ENCODE peak calls at places on chromosome 10, in seven cellular contexts. I is adrenal gland, Z is RWPE1, Q is upper lobe of right lung, P is left ventricle myocardium inferior, N is OCI-LY7, A is colonic mucosa. O is an unnamed sample.

GRCh38 chr10:119242191-119242590 is 34.8 kb downstream of the GRK5 start:
- DNase-seq in Z (no peak), Q (no peak), N (no peak), I (no peak), A (no peak), P (no peak), O (no peak)

GRCh38 chr10:121455377-121455776 is 142.9 kb downstream of the FGFR2 start:
- DNase-seq in I (no peak), P (no peak), A (no peak), Z (no peak), Q (no peak), N (no peak), O (no peak)

GRCh38 chr10:29254123-29255046 is 34.5 kb upstream of the LYZL1 start:
- DNase-seq in Z (no peak), I (no peak), N (no peak), P (no peak), Q (no peak), A (no peak), O (no peak)

GRCh38 chr10:30371954-30372353 is 22.9 kb upstream of the MTPAP start:
- DNase-seq in Z (no peak), I (no peak), A (no peak), P (no peak), N (no peak), Q (no peak), O (no peak)

GRCh38 chr10:22986771-22987542 is 59.1 kb downstream of the ARMC3 start:
- DNase-seq in A (no peak), Z (peak), P (no peak), Q (no peak), N (peak), I (no peak), O (no peak)

GRCh38 chr10:85319150-85319549 is 990.8 kb downstream of the CCSER2 start:
- DNase-seq in Z (no peak), N (no peak), I (no peak), A (no peak), P (no peak), Q (no peak), O (no peak)

GRCh38 chr10:129784891-129785290 is 179.2 kb downstream of the EBF3 start:
- DNase-seq in Q (peak), Z (no peak), N (no peak), P (no peak), I (no peak), A (no peak), O (no peak)

GRCh38 chr10:26463986-26464385 is 25.8 kb downstream of the APBB1IP start:
- DNase-seq in A (no peak), Z (no peak), N (no peak), P (no peak), Q (no peak), I (no peak), O (no peak)

GRCh38 chr10:98898987-98899386 is 336.7 kb downstream of the HPSE2 start:
- DNase-seq in N (no peak), I (no peak), Z (no peak), P (no peak), A (no peak), Q (no peak), O (no peak)

DNA sequence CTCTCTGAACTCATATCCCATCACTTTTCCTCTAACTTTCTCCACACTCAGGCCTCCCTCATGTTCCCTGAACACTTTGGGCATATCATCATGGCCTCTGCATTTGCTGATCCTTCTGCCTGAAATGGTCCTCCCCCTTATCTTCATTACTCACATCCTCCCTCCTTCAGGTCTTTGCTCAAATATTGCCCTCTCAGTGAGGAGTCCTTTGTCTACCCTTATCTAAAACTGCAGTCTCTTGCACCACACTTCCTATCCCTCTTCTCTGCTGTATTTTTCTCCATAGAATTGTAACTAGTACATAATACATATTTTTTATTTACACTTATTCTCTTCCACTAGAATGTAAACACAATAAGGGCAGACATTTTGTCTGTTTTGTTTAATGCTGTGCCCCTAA is 41.7 kb downstream of the DNAJC1 start:
- DNase-seq in Q (no peak), N (no peak), I (no peak), A (no peak), P (no peak), Z (no peak), O (no peak)
- TF ChIP-seq CTCF in Q (no peak), N (no peak), I (no peak), A (no peak), P (no peak), Z (no peak), O (no peak)

GRCh38 chr10:70902659-70903261 is 14.4 kb upstream of the PCBD1 start:
- DNase-seq in P (no peak), A (no peak), Q (no peak), I (no peak), Z (no peak), N (no peak), O (no peak)

GRCh38 chr10:70901276-70901878 is 13.0 kb upstream of the PCBD1 start:
- DNase-seq in N (no peak), Z (no peak), P (no peak), I (no peak), A (no peak), Q (no peak), O (no peak)

GRCh38 chr10:70905071-70906021 is 17.0 kb upstream of the PCBD1 start:
- DNase-seq in P (no peak), I (no peak), A (no peak), Z (no peak), N (no peak), Q (peak), O (no peak)

GRCh38 chr10:70906031-70906804 is 17.9 kb upstream of the PCBD1 start:
- DNase-seq in P (no peak), A (no peak), Z (no peak), Q (peak), N (no peak), I (no peak), O (no peak)

GRCh38 chr10:70903262-70903921 is 15.0 kb upstream of the PCBD1 start:
- DNase-seq in I (peak), P (peak), Q (no peak), N (peak), Z (peak), A (peak), O (no peak)
- TF ChIP-seq CTCF in I (peak), P (peak), Q (peak), N (peak), Z (peak), A (peak), O (peak)

DNA sequence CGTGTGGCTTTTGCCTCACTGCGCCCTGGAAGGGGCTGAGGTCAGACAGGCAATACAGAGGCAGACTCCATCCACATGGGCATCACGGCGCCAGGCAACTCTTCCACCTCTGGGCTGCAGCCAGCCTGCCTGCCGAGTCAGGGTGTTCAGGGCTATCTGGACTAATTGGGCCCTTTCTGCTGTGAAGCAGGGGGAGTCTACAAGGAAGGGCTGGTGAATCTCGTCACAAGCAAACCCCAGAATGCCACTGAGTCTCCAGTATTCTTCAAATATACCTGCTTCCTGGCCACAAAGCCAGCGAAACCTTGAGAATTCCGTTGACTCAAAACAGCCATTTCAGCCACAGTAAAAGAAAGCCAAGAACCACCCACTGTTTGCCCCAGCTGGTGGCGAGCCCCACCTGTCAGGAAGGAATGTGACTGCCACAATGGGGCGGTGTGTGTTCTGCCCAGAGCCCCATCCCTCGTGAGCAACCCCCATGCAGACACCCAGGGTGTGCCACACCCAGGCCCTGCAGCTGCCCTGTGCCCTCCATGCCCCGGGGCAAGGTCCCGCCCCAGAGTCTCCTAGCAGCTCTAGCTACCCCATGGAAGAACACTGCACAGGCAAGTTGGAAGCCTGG is 117.3 kb downstream of the FAM53B start:
- DNase-seq in P (no peak), Z (peak), Q (no peak), A (peak), N (no peak), I (no peak), O (no peak)
- TF ChIP-seq CTCF in P (no peak), Z (no peak), Q (no peak), A (no peak), N (no peak), I (no peak), O (no peak)

DNA sequence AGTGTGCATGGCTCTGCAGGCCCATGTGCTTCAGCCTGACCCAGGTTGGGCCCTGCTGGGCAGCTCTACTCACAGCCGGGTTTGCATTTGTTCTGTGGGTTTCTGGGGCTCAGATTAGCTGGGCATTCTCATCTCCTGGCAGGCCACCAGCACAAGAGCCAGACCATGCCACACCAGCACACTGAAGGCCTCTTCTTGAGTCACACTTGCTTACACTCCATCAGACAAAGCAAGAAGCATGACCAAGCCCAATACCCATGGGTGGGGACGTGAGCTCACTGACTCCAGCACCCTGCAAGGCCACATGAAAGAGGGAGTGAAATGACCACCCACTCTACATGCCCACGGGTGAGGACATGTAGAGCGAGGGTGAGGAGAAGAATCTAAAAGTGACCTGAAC is 257.8 kb upstream of the PPP2R2D start:
- DNase-seq in N (no peak), Z (no peak), I (no peak), Q (peak), P (no peak), A (no peak), O (peak)
- TF ChIP-seq CTCF in N (no peak), Z (no peak), I (no peak), Q (no peak), P (no peak), A (no peak), O (no peak)

GRCh38 chr10:46543379-46544014 is 13.0 kb downstream of the GPRIN2 start:
- DNase-seq in P (peak), A (no peak), I (no peak), Z (no peak), N (no peak), Q (peak), O (no peak)

GRCh38 chr10:46545861-46546590 is 10.4 kb downstream of the GPRIN2 start:
- DNase-seq in Q (peak), I (peak), N (no peak), Z (no peak), A (peak), P (peak), O (peak)

GRCh38 chr10:46547331-46547880 is 9.1 kb downstream of the GPRIN2 start:
- DNase-seq in Q (peak), I (peak), A (peak), P (peak), Z (no peak), N (no peak), O (peak)

GRCh38 chr10:46546591-46547330 is 9.7 kb downstream of the GPRIN2 start:
- DNase-seq in I (peak), A (peak), N (no peak), Z (peak), Q (peak), P (peak), O (peak)

GRCh38 chr10:46544989-46545791 is 11.3 kb downstream of the GPRIN2 start:
- DNase-seq in Z (peak), Q (peak), P (peak), A (peak), I (peak), N (peak), O (peak)
- TF ChIP-seq CTCF in Z (no peak), Q (peak), P (peak), A (peak), I (no peak), N (peak), O (peak)

GRCh38 chr10:13481690-13482089 is 47.1 kb downstream of the BEND7 start:
- DNase-seq in A (no peak), Z (no peak), Q (no peak), I (no peak), P (no peak), N (no peak), O (no peak)

GRCh38 chr10:13489035-13489434 is 39.8 kb downstream of the BEND7 start:
- DNase-seq in N (no peak), I (no peak), A (no peak), Q (no peak), Z (no peak), P (no peak), O (no peak)

GRCh38 chr10:13483951-13484350 is 44.9 kb downstream of the BEND7 start:
- DNase-seq in N (peak), I (no peak), Z (no peak), Q (no peak), P (no peak), A (no peak), O (no peak)

GRCh38 chr10:13483073-13483472 is 45.7 kb downstream of the BEND7 start:
- DNase-seq in Q (no peak), Z (no peak), I (no peak), P (no peak), N (no peak), A (no peak), O (no peak)

DNA sequence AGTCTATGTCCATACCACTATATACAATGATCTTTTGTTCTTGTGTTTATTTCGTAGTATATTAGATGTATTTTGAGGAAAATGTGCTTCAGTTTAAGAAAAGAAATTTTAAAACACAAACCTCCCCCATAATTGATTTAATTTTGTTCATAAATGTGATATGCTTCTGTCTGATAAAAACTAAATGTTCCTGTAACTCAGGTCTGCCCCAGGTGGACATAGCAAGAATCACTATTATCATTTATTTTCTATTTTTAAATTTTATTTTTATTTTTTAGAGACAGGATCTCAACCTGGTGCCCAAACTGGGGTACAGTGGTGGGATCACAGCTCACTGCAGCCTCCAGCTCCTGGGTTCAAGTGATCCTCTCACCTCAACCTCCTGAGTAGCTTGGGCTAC is 43.2 kb downstream of the BEND7 start:
- DNase-seq in P (no peak), N (peak), Q (no peak), Z (peak), I (no peak), A (no peak), O (no peak)
- TF ChIP-seq CTCF in P (peak), N (peak), Q (no peak), Z (no peak), I (no peak), A (no peak), O (peak)

GRCh38 chr10:59868974-59869940 is 37.1 kb downstream of the CCDC6 start:
- DNase-seq in I (no peak), A (no peak), Z (no peak), P (no peak), Q (no peak), N (no peak), O (no peak)

GRCh38 chr10:59864141-59864962 is 42.0 kb downstream of the CCDC6 start:
- DNase-seq in A (no peak), P (no peak), I (no peak), N (no peak), Q (no peak), Z (peak), O (no peak)

GRCh38 chr10:59870152-59870551 is 36.2 kb downstream of the CCDC6 start:
- DNase-seq in N (no peak), I (no peak), A (no peak), Q (no peak), P (no peak), Z (no peak), O (no peak)

GRCh38 chr10:59867590-59867989 is 38.8 kb downstream of the CCDC6 start:
- DNase-seq in Q (no peak), I (no peak), A (no peak), P (no peak), Z (no peak), N (no peak), O (no peak)

GRCh38 chr10:59865101-59865500 is 41.3 kb downstream of the CCDC6 start:
- DNase-seq in Z (peak), A (peak), P (no peak), Q (no peak), I (no peak), N (peak), O (no peak)
- TF ChIP-seq CTCF in Z (no peak), A (peak), P (peak), Q (peak), I (peak), N (peak), O (no peak)